ENCODE peak calls at places on chromosomes 5 and 9, in eight cellular contexts. One of them, this sample, is unnamed.

GRCh38 chr5:4879693-4880303 is 260.3 kb upstream of the ADAMTS16 start:
- DNase-seq in stimulated activated CD4-positive, alpha-beta T cell treated with anti-CD3 and anti-CD28 coated beads, Interleukin-2, amount 100 ng/mL, for 48 hours: peak; percentile 56
- DNase-seq in CD4-positive, alpha-beta T cell: no peak
- DNase-seq in CD4-positive, alpha-beta memory T cell: peak; percentile 11
- DNase-seq in IMR-90: peak; percentile 47
- DNase-seq in H54: peak; percentile 78
- DNase-seq in amniotic stem cell: no peak
- DNase-seq in ELF-1: peak; percentile 92
- DNase-seq in this sample: peak; percentile 81

GRCh38 chr5:72177538-72177937 is 70.3 kb downstream of the MAP1B start:
- DNase-seq in stimulated activated CD4-positive, alpha-beta T cell treated with anti-CD3 and anti-CD28 coated beads, Interleukin-2, amount 100 ng/mL, for 48 hours: no peak
- DNase-seq in CD4-positive, alpha-beta T cell: no peak
- DNase-seq in CD4-positive, alpha-beta memory T cell: no peak
- DNase-seq in IMR-90: no peak
- DNase-seq in H54: no peak
- DNase-seq in amniotic stem cell: no peak
- DNase-seq in ELF-1: no peak
- DNase-seq in this sample: no peak

GRCh38 chr5:177346820-177347219 is 4.6 kb downstream of the LMAN2 start:
- DNase-seq in stimulated activated CD4-positive, alpha-beta T cell treated with anti-CD3 and anti-CD28 coated beads, Interleukin-2, amount 100 ng/mL, for 48 hours: no peak
- DNase-seq in CD4-positive, alpha-beta T cell: no peak
- DNase-seq in CD4-positive, alpha-beta memory T cell: no peak
- DNase-seq in IMR-90: peak; percentile 38
- DNase-seq in H54: no peak
- DNase-seq in amniotic stem cell: no peak
- DNase-seq in ELF-1: no peak
- DNase-seq in this sample: no peak

GRCh38 chr9:109176963-109177362 is 9.9 kb upstream of the FRRS1L start:
- DNase-seq in stimulated activated CD4-positive, alpha-beta T cell treated with anti-CD3 and anti-CD28 coated beads, Interleukin-2, amount 100 ng/mL, for 48 hours: no peak
- DNase-seq in CD4-positive, alpha-beta T cell: no peak
- DNase-seq in CD4-positive, alpha-beta memory T cell: no peak
- DNase-seq in IMR-90: no peak
- DNase-seq in H54: no peak
- DNase-seq in amniotic stem cell: no peak
- DNase-seq in ELF-1: no peak
- DNase-seq in this sample: no peak

GRCh38 chr5:172632346-172633092 is 8.5 kb upstream of the NEURL1B start:
- DNase-seq in stimulated activated CD4-positive, alpha-beta T cell treated with anti-CD3 and anti-CD28 coated beads, Interleukin-2, amount 100 ng/mL, for 48 hours: no peak
- DNase-seq in CD4-positive, alpha-beta T cell: no peak
- DNase-seq in CD4-positive, alpha-beta memory T cell: no peak
- DNase-seq in IMR-90: no peak
- DNase-seq in H54: no peak
- DNase-seq in amniotic stem cell: no peak
- DNase-seq in ELF-1: no peak
- DNase-seq in this sample: no peak

GRCh38 chr5:107655836-107656235 is 14.9 kb downstream of the EFNA5 start:
- DNase-seq in stimulated activated CD4-positive, alpha-beta T cell treated with anti-CD3 and anti-CD28 coated beads, Interleukin-2, amount 100 ng/mL, for 48 hours: no peak
- DNase-seq in CD4-positive, alpha-beta T cell: no peak
- DNase-seq in CD4-positive, alpha-beta memory T cell: no peak
- DNase-seq in IMR-90: no peak
- DNase-seq in H54: no peak
- DNase-seq in amniotic stem cell: no peak
- DNase-seq in ELF-1: no peak
- DNase-seq in this sample: no peak

GRCh38 chr5:125227333-125228075 is 481.1 kb upstream of the ZNF608 start:
- DNase-seq in stimulated activated CD4-positive, alpha-beta T cell treated with anti-CD3 and anti-CD28 coated beads, Interleukin-2, amount 100 ng/mL, for 48 hours: no peak
- DNase-seq in CD4-positive, alpha-beta T cell: no peak
- DNase-seq in CD4-positive, alpha-beta memory T cell: no peak
- DNase-seq in IMR-90: peak; percentile 26
- DNase-seq in H54: peak; percentile 5
- DNase-seq in amniotic stem cell: no peak
- DNase-seq in ELF-1: peak; percentile 49
- DNase-seq in this sample: no peak

GRCh38 chr9:136229096-136230065 is 16.2 kb downstream of the QSOX2 start:
- DNase-seq in stimulated activated CD4-positive, alpha-beta T cell treated with anti-CD3 and anti-CD28 coated beads, Interleukin-2, amount 100 ng/mL, for 48 hours: no peak
- DNase-seq in CD4-positive, alpha-beta T cell: no peak
- DNase-seq in CD4-positive, alpha-beta memory T cell: no peak
- DNase-seq in IMR-90: no peak
- DNase-seq in H54: no peak
- DNase-seq in amniotic stem cell: no peak
- DNase-seq in ELF-1: no peak
- DNase-seq in this sample: no peak

GRCh38 chr5:164475339-164475977 is 970.0 kb downstream of the MAT2B start:
- DNase-seq in stimulated activated CD4-positive, alpha-beta T cell treated with anti-CD3 and anti-CD28 coated beads, Interleukin-2, amount 100 ng/mL, for 48 hours: no peak
- DNase-seq in CD4-positive, alpha-beta T cell: no peak
- DNase-seq in CD4-positive, alpha-beta memory T cell: no peak
- DNase-seq in IMR-90: peak; percentile 56
- DNase-seq in H54: no peak
- DNase-seq in amniotic stem cell: peak; percentile 21
- DNase-seq in ELF-1: no peak
- DNase-seq in this sample: no peak

GRCh38 chr5:81125959-81126358 is 107.2 kb upstream of the CKMT2 start:
- DNase-seq in stimulated activated CD4-positive, alpha-beta T cell treated with anti-CD3 and anti-CD28 coated beads, Interleukin-2, amount 100 ng/mL, for 48 hours: no peak
- DNase-seq in CD4-positive, alpha-beta T cell: no peak
- DNase-seq in CD4-positive, alpha-beta memory T cell: no peak
- DNase-seq in IMR-90: peak; percentile 44
- DNase-seq in H54: no peak
- DNase-seq in amniotic stem cell: no peak
- DNase-seq in ELF-1: no peak
- DNase-seq in this sample: no peak

GRCh38 chr9:99506781-99507305 is 284.8 kb downstream of the SEC61B start:
- DNase-seq in stimulated activated CD4-positive, alpha-beta T cell treated with anti-CD3 and anti-CD28 coated beads, Interleukin-2, amount 100 ng/mL, for 48 hours: no peak
- DNase-seq in CD4-positive, alpha-beta T cell: no peak
- DNase-seq in CD4-positive, alpha-beta memory T cell: no peak
- DNase-seq in IMR-90: no peak
- DNase-seq in H54: no peak
- DNase-seq in amniotic stem cell: peak; percentile 28
- DNase-seq in ELF-1: no peak
- DNase-seq in this sample: no peak

GRCh38 chr5:101843055-101843454 is 453.0 kb downstream of the SLCO4C1 start:
- DNase-seq in stimulated activated CD4-positive, alpha-beta T cell treated with anti-CD3 and anti-CD28 coated beads, Interleukin-2, amount 100 ng/mL, for 48 hours: no peak
- DNase-seq in CD4-positive, alpha-beta T cell: no peak
- DNase-seq in CD4-positive, alpha-beta memory T cell: no peak
- DNase-seq in IMR-90: no peak
- DNase-seq in H54: no peak
- DNase-seq in amniotic stem cell: no peak
- DNase-seq in ELF-1: no peak
- DNase-seq in this sample: no peak

GRCh38 chr5:95822038-95822407 is 503 bp downstream of the GLRX start:
- DNase-seq in stimulated activated CD4-positive, alpha-beta T cell treated with anti-CD3 and anti-CD28 coated beads, Interleukin-2, amount 100 ng/mL, for 48 hours: no peak
- DNase-seq in CD4-positive, alpha-beta T cell: no peak
- DNase-seq in CD4-positive, alpha-beta memory T cell: no peak
- DNase-seq in IMR-90: peak; percentile 25
- DNase-seq in H54: no peak
- DNase-seq in amniotic stem cell: no peak
- DNase-seq in ELF-1: peak; percentile 64
- DNase-seq in this sample: no peak

GRCh38 chr5:1095302-1096016 is 16.4 kb downstream of the SLC12A7 start:
- DNase-seq in stimulated activated CD4-positive, alpha-beta T cell treated with anti-CD3 and anti-CD28 coated beads, Interleukin-2, amount 100 ng/mL, for 48 hours: no peak
- DNase-seq in CD4-positive, alpha-beta T cell: no peak
- DNase-seq in CD4-positive, alpha-beta memory T cell: no peak
- DNase-seq in IMR-90: no peak
- DNase-seq in H54: no peak
- DNase-seq in amniotic stem cell: no peak
- DNase-seq in ELF-1: no peak
- DNase-seq in this sample: no peak

GRCh38 chr9:107989544-107989943 is 500.0 kb upstream of the KLF4 start:
- DNase-seq in stimulated activated CD4-positive, alpha-beta T cell treated with anti-CD3 and anti-CD28 coated beads, Interleukin-2, amount 100 ng/mL, for 48 hours: no peak
- DNase-seq in CD4-positive, alpha-beta T cell: no peak
- DNase-seq in CD4-positive, alpha-beta memory T cell: no peak
- DNase-seq in IMR-90: peak; percentile 5
- DNase-seq in H54: no peak
- DNase-seq in amniotic stem cell: no peak
- DNase-seq in ELF-1: no peak
- DNase-seq in this sample: no peak

GRCh38 chr9:127076860-127077657 is 45.4 kb downstream of the ANGPTL2 start:
- DNase-seq in stimulated activated CD4-positive, alpha-beta T cell treated with anti-CD3 and anti-CD28 coated beads, Interleukin-2, amount 100 ng/mL, for 48 hours: no peak
- DNase-seq in CD4-positive, alpha-beta T cell: no peak
- DNase-seq in CD4-positive, alpha-beta memory T cell: no peak
- DNase-seq in IMR-90: peak; percentile 24
- DNase-seq in H54: peak; percentile 48
- DNase-seq in amniotic stem cell: no peak
- DNase-seq in ELF-1: peak; percentile 7
- DNase-seq in this sample: no peak

GRCh38 chr5:146390469-146390868 is 51.8 kb downstream of the POU4F3 start:
- DNase-seq in stimulated activated CD4-positive, alpha-beta T cell treated with anti-CD3 and anti-CD28 coated beads, Interleukin-2, amount 100 ng/mL, for 48 hours: no peak
- DNase-seq in CD4-positive, alpha-beta T cell: no peak
- DNase-seq in CD4-positive, alpha-beta memory T cell: no peak
- DNase-seq in IMR-90: no peak
- DNase-seq in H54: no peak
- DNase-seq in amniotic stem cell: no peak
- DNase-seq in ELF-1: peak; percentile 44
- DNase-seq in this sample: no peak

GRCh38 chr5:24005384-24005783 is 498.0 kb downstream of the PRDM9 start:
- DNase-seq in stimulated activated CD4-positive, alpha-beta T cell treated with anti-CD3 and anti-CD28 coated beads, Interleukin-2, amount 100 ng/mL, for 48 hours: no peak
- DNase-seq in CD4-positive, alpha-beta T cell: no peak
- DNase-seq in CD4-positive, alpha-beta memory T cell: no peak
- DNase-seq in IMR-90: no peak
- DNase-seq in H54: no peak
- DNase-seq in amniotic stem cell: no peak
- DNase-seq in ELF-1: no peak
- DNase-seq in this sample: no peak

GRCh38 chr5:83498585-83498984 is 27.0 kb downstream of the VCAN start:
- DNase-seq in stimulated activated CD4-positive, alpha-beta T cell treated with anti-CD3 and anti-CD28 coated beads, Interleukin-2, amount 100 ng/mL, for 48 hours: no peak
- DNase-seq in CD4-positive, alpha-beta T cell: no peak
- DNase-seq in CD4-positive, alpha-beta memory T cell: no peak
- DNase-seq in IMR-90: no peak
- DNase-seq in H54: no peak
- DNase-seq in amniotic stem cell: no peak
- DNase-seq in ELF-1: no peak
- DNase-seq in this sample: no peak

GRCh38 chr9:97768731-97769130 is 71.6 kb upstream of the XPA start:
- DNase-seq in stimulated activated CD4-positive, alpha-beta T cell treated with anti-CD3 and anti-CD28 coated beads, Interleukin-2, amount 100 ng/mL, for 48 hours: no peak
- DNase-seq in CD4-positive, alpha-beta T cell: no peak
- DNase-seq in CD4-positive, alpha-beta memory T cell: no peak
- DNase-seq in IMR-90: peak; percentile 52
- DNase-seq in H54: no peak
- DNase-seq in amniotic stem cell: peak; percentile 6
- DNase-seq in ELF-1: no peak
- DNase-seq in this sample: no peak

GRCh38 chr5:107572800-107573368 is 97.9 kb downstream of the EFNA5 start:
- DNase-seq in stimulated activated CD4-positive, alpha-beta T cell treated with anti-CD3 and anti-CD28 coated beads, Interleukin-2, amount 100 ng/mL, for 48 hours: no peak
- DNase-seq in CD4-positive, alpha-beta T cell: no peak
- DNase-seq in CD4-positive, alpha-beta memory T cell: no peak
- DNase-seq in IMR-90: no peak
- DNase-seq in H54: no peak
- DNase-seq in amniotic stem cell: no peak
- DNase-seq in ELF-1: no peak
- DNase-seq in this sample: no peak

GRCh38 chr5:82749453-82749852 is 327.7 kb downstream of the TMEM167A start:
- DNase-seq in stimulated activated CD4-positive, alpha-beta T cell treated with anti-CD3 and anti-CD28 coated beads, Interleukin-2, amount 100 ng/mL, for 48 hours: no peak
- DNase-seq in CD4-positive, alpha-beta T cell: no peak
- DNase-seq in CD4-positive, alpha-beta memory T cell: no peak
- DNase-seq in IMR-90: no peak
- DNase-seq in H54: no peak
- DNase-seq in amniotic stem cell: no peak
- DNase-seq in ELF-1: no peak
- DNase-seq in this sample: no peak

GRCh38 chr5:102627311-102627710 is 127.8 kb upstream of the PAM start:
- DNase-seq in stimulated activated CD4-positive, alpha-beta T cell treated with anti-CD3 and anti-CD28 coated beads, Interleukin-2, amount 100 ng/mL, for 48 hours: no peak
- DNase-seq in CD4-positive, alpha-beta T cell: no peak
- DNase-seq in CD4-positive, alpha-beta memory T cell: no peak
- DNase-seq in IMR-90: peak; percentile 27
- DNase-seq in H54: no peak
- DNase-seq in amniotic stem cell: no peak
- DNase-seq in ELF-1: no peak
- DNase-seq in this sample: no peak

GRCh38 chr9:126151031-126151670 is 175.5 kb upstream of the MVB12B start:
- DNase-seq in stimulated activated CD4-positive, alpha-beta T cell treated with anti-CD3 and anti-CD28 coated beads, Interleukin-2, amount 100 ng/mL, for 48 hours: no peak
- DNase-seq in CD4-positive, alpha-beta T cell: no peak
- DNase-seq in CD4-positive, alpha-beta memory T cell: no peak
- DNase-seq in IMR-90: no peak
- DNase-seq in H54: no peak
- DNase-seq in amniotic stem cell: no peak
- DNase-seq in ELF-1: no peak
- DNase-seq in this sample: peak; percentile 2

GRCh38 chr9:106868565-106868964 is 5.6 kb downstream of the ZNF462 start:
- DNase-seq in stimulated activated CD4-positive, alpha-beta T cell treated with anti-CD3 and anti-CD28 coated beads, Interleukin-2, amount 100 ng/mL, for 48 hours: no peak
- DNase-seq in CD4-positive, alpha-beta T cell: no peak
- DNase-seq in CD4-positive, alpha-beta memory T cell: no peak
- DNase-seq in IMR-90: no peak
- DNase-seq in H54: no peak
- DNase-seq in amniotic stem cell: no peak
- DNase-seq in ELF-1: no peak
- DNase-seq in this sample: no peak

GRCh38 chr5:77138981-77139380 is 51.9 kb upstream of the ZBED3 start:
- DNase-seq in stimulated activated CD4-positive, alpha-beta T cell treated with anti-CD3 and anti-CD28 coated beads, Interleukin-2, amount 100 ng/mL, for 48 hours: no peak
- DNase-seq in CD4-positive, alpha-beta T cell: no peak
- DNase-seq in CD4-positive, alpha-beta memory T cell: no peak
- DNase-seq in IMR-90: peak; percentile 10
- DNase-seq in H54: no peak
- DNase-seq in amniotic stem cell: no peak
- DNase-seq in ELF-1: no peak
- DNase-seq in this sample: no peak

GRCh38 chr5:142597546-142598337 is 88.1 kb downstream of the FGF1 start:
- DNase-seq in stimulated activated CD4-positive, alpha-beta T cell treated with anti-CD3 and anti-CD28 coated beads, Interleukin-2, amount 100 ng/mL, for 48 hours: peak; percentile 16
- DNase-seq in CD4-positive, alpha-beta T cell: no peak
- DNase-seq in CD4-positive, alpha-beta memory T cell: no peak
- DNase-seq in IMR-90: peak; percentile 90
- DNase-seq in H54: peak; percentile 41
- DNase-seq in amniotic stem cell: peak; percentile 80
- DNase-seq in ELF-1: peak; percentile 43
- DNase-seq in this sample: no peak

GRCh38 chr5:113060410-113061025 is 83.9 kb downstream of the DCP2 start:
- DNase-seq in stimulated activated CD4-positive, alpha-beta T cell treated with anti-CD3 and anti-CD28 coated beads, Interleukin-2, amount 100 ng/mL, for 48 hours: no peak
- DNase-seq in CD4-positive, alpha-beta T cell: no peak
- DNase-seq in CD4-positive, alpha-beta memory T cell: no peak
- DNase-seq in IMR-90: no peak
- DNase-seq in H54: no peak
- DNase-seq in amniotic stem cell: no peak
- DNase-seq in ELF-1: no peak
- DNase-seq in this sample: no peak

GRCh38 chr5:88683506-88684135 is 199.4 kb downstream of the MEF2C start:
- DNase-seq in stimulated activated CD4-positive, alpha-beta T cell treated with anti-CD3 and anti-CD28 coated beads, Interleukin-2, amount 100 ng/mL, for 48 hours: no peak
- DNase-seq in CD4-positive, alpha-beta T cell: no peak
- DNase-seq in CD4-positive, alpha-beta memory T cell: no peak
- DNase-seq in IMR-90: no peak
- DNase-seq in H54: no peak
- DNase-seq in amniotic stem cell: no peak
- DNase-seq in ELF-1: peak; percentile 87
- DNase-seq in this sample: no peak

GRCh38 chr9:12784461-12785250 is 9.8 kb downstream of the LURAP1L start:
- DNase-seq in stimulated activated CD4-positive, alpha-beta T cell treated with anti-CD3 and anti-CD28 coated beads, Interleukin-2, amount 100 ng/mL, for 48 hours: no peak
- DNase-seq in CD4-positive, alpha-beta T cell: no peak
- DNase-seq in CD4-positive, alpha-beta memory T cell: no peak
- DNase-seq in IMR-90: peak; percentile 98
- DNase-seq in H54: no peak
- DNase-seq in amniotic stem cell: peak; percentile 78
- DNase-seq in ELF-1: peak; percentile 63
- DNase-seq in this sample: no peak

GRCh38 chr9:72383978-72384709 is 19.1 kb upstream of the ZFAND5 start:
- DNase-seq in stimulated activated CD4-positive, alpha-beta T cell treated with anti-CD3 and anti-CD28 coated beads, Interleukin-2, amount 100 ng/mL, for 48 hours: no peak
- DNase-seq in CD4-positive, alpha-beta T cell: no peak
- DNase-seq in CD4-positive, alpha-beta memory T cell: no peak
- DNase-seq in IMR-90: peak; percentile 94
- DNase-seq in H54: peak; percentile 70
- DNase-seq in amniotic stem cell: peak; percentile 76
- DNase-seq in ELF-1: no peak
- DNase-seq in this sample: no peak

GRCh38 chr5:157613385-157614245 is 38.0 kb upstream of the ADAM19 start:
- DNase-seq in stimulated activated CD4-positive, alpha-beta T cell treated with anti-CD3 and anti-CD28 coated beads, Interleukin-2, amount 100 ng/mL, for 48 hours: no peak
- DNase-seq in CD4-positive, alpha-beta T cell: no peak
- DNase-seq in CD4-positive, alpha-beta memory T cell: peak; percentile 44
- DNase-seq in IMR-90: no peak
- DNase-seq in H54: no peak
- DNase-seq in amniotic stem cell: no peak
- DNase-seq in ELF-1: no peak
- DNase-seq in this sample: no peak

GRCh38 chr5:140557136-140557805 is at the start of gene SRA1:
- DNase-seq in stimulated activated CD4-positive, alpha-beta T cell treated with anti-CD3 and anti-CD28 coated beads, Interleukin-2, amount 100 ng/mL, for 48 hours: peak; percentile 83
- DNase-seq in CD4-positive, alpha-beta T cell: peak; percentile 61
- DNase-seq in CD4-positive, alpha-beta memory T cell: peak; percentile 76
- DNase-seq in IMR-90: peak; percentile 87
- DNase-seq in H54: peak; percentile 92
- DNase-seq in amniotic stem cell: peak; percentile 83
- DNase-seq in ELF-1: peak; percentile 95
- DNase-seq in this sample: peak; percentile 84

GRCh38 chr9:38344566-38345324 is 47.8 kb upstream of the ALDH1B1 start:
- DNase-seq in stimulated activated CD4-positive, alpha-beta T cell treated with anti-CD3 and anti-CD28 coated beads, Interleukin-2, amount 100 ng/mL, for 48 hours: no peak
- DNase-seq in CD4-positive, alpha-beta T cell: no peak
- DNase-seq in CD4-positive, alpha-beta memory T cell: no peak
- DNase-seq in IMR-90: no peak
- DNase-seq in H54: no peak
- DNase-seq in amniotic stem cell: no peak
- DNase-seq in ELF-1: no peak
- DNase-seq in this sample: no peak

This sample was measured in progenitor cell of endocrine pancreas.